ENCODE peak calls at places on chromosome 6, in seven cellular contexts. One of them, this sample, is unnamed.

GRCh38 chr6:107670792-107671199 is 153.3 kb downstream of the SCML4 start:
- DNase-seq in stimulated activated CD8-positive, alpha-beta memory T cell treated with anti-CD3 and anti-CD28 coated beads, Interleukin-15, amount 100 ng/mL, for 24 hours: no peak
- DNase-seq in Panc1: no peak
- DNase-seq in gastrocnemius medialis: peak
- DNase-seq in adrenal gland: peak
- DNase-seq in posterior cingulate gyrus: no peak
- DNase-seq in WERI-Rb-1: no peak
- DNase-seq in this sample: no peak

GRCh38 chr6:3287308-3287707 is 28.6 kb downstream of the PSMG4 start:
- DNase-seq in posterior cingulate gyrus: no peak
- DNase-seq in adrenal gland: no peak
- DNase-seq in WERI-Rb-1: no peak
- DNase-seq in gastrocnemius medialis: no peak
- DNase-seq in stimulated activated CD8-positive, alpha-beta memory T cell treated with anti-CD3 and anti-CD28 coated beads, Interleukin-15, amount 100 ng/mL, for 24 hours: no peak
- DNase-seq in Panc1: no peak
- DNase-seq in this sample: no peak

GRCh38 chr6:41199427-41200246 is 1.3 kb downstream of the TREML2 start:
- DNase-seq in stimulated activated CD8-positive, alpha-beta memory T cell treated with anti-CD3 and anti-CD28 coated beads, Interleukin-15, amount 100 ng/mL, for 24 hours: no peak
- DNase-seq in posterior cingulate gyrus: no peak
- DNase-seq in adrenal gland: no peak
- DNase-seq in gastrocnemius medialis: no peak
- DNase-seq in WERI-Rb-1: no peak
- DNase-seq in Panc1: no peak
- DNase-seq in this sample: no peak

GRCh38 chr6:170037541-170038250 is 253.2 kb downstream of the DLL1 start:
- DNase-seq in posterior cingulate gyrus: no peak
- DNase-seq in Panc1: no peak
- DNase-seq in stimulated activated CD8-positive, alpha-beta memory T cell treated with anti-CD3 and anti-CD28 coated beads, Interleukin-15, amount 100 ng/mL, for 24 hours: no peak
- DNase-seq in WERI-Rb-1: no peak
- DNase-seq in adrenal gland: no peak
- DNase-seq in gastrocnemius medialis: no peak
- DNase-seq in this sample: no peak

GRCh38 chr6:125477141-125477540 is 175.4 kb upstream of the HDDC2 start:
- DNase-seq in posterior cingulate gyrus: no peak
- DNase-seq in gastrocnemius medialis: no peak
- DNase-seq in stimulated activated CD8-positive, alpha-beta memory T cell treated with anti-CD3 and anti-CD28 coated beads, Interleukin-15, amount 100 ng/mL, for 24 hours: no peak
- DNase-seq in WERI-Rb-1: no peak
- DNase-seq in adrenal gland: no peak
- DNase-seq in Panc1: no peak
- DNase-seq in this sample: no peak

GRCh38 chr6:77403424-77403823 is 59.9 kb downstream of the HTR1B start:
- DNase-seq in gastrocnemius medialis: no peak
- DNase-seq in WERI-Rb-1: no peak
- DNase-seq in posterior cingulate gyrus: no peak
- DNase-seq in stimulated activated CD8-positive, alpha-beta memory T cell treated with anti-CD3 and anti-CD28 coated beads, Interleukin-15, amount 100 ng/mL, for 24 hours: no peak
- DNase-seq in Panc1: no peak
- DNase-seq in adrenal gland: no peak
- DNase-seq in this sample: no peak

GRCh38 chr6:43355862-43356590 is 13.4 kb downstream of the ZNF318 start:
- DNase-seq in stimulated activated CD8-positive, alpha-beta memory T cell treated with anti-CD3 and anti-CD28 coated beads, Interleukin-15, amount 100 ng/mL, for 24 hours: no peak
- DNase-seq in WERI-Rb-1: no peak
- DNase-seq in adrenal gland: no peak
- DNase-seq in Panc1: no peak
- DNase-seq in gastrocnemius medialis: no peak
- DNase-seq in posterior cingulate gyrus: no peak
- DNase-seq in this sample: peak

GRCh38 chr6:124755321-124755720 is 206.9 kb upstream of the RNF217 start:
- DNase-seq in stimulated activated CD8-positive, alpha-beta memory T cell treated with anti-CD3 and anti-CD28 coated beads, Interleukin-15, amount 100 ng/mL, for 24 hours: no peak
- DNase-seq in gastrocnemius medialis: no peak
- DNase-seq in Panc1: no peak
- DNase-seq in posterior cingulate gyrus: no peak
- DNase-seq in WERI-Rb-1: no peak
- DNase-seq in adrenal gland: no peak
- DNase-seq in this sample: no peak

GRCh38 chr6:84681693-84682326 is 82.6 kb downstream of the TBX18 start:
- DNase-seq in gastrocnemius medialis: no peak
- DNase-seq in adrenal gland: no peak
- DNase-seq in WERI-Rb-1: no peak
- DNase-seq in posterior cingulate gyrus: no peak
- DNase-seq in stimulated activated CD8-positive, alpha-beta memory T cell treated with anti-CD3 and anti-CD28 coated beads, Interleukin-15, amount 100 ng/mL, for 24 hours: no peak
- DNase-seq in Panc1: no peak
- DNase-seq in this sample: no peak

GRCh38 chr6:159451051-159451450 is 242.0 kb downstream of the SOD2 start:
- DNase-seq in stimulated activated CD8-positive, alpha-beta memory T cell treated with anti-CD3 and anti-CD28 coated beads, Interleukin-15, amount 100 ng/mL, for 24 hours: no peak
- DNase-seq in gastrocnemius medialis: no peak
- DNase-seq in WERI-Rb-1: no peak
- DNase-seq in adrenal gland: no peak
- DNase-seq in posterior cingulate gyrus: no peak
- DNase-seq in Panc1: no peak
- DNase-seq in this sample: no peak